ENCODE peak calls at places on chromosomes 13 and 19, in five cellular contexts. I is epithelial cell of prostate, V is cardiac muscle cell, C is ovary, U is heart left ventricle. R is an unnamed sample.

GRCh38 chr19:29724102-29724641 is 9.1 kb upstream of the C19orf12 start:
- DNase-seq in C (no peak), I (no peak), V (peak; percentile 48), U (no peak), R (no peak)

GRCh38 chr13:27011661-27012060 is 159.9 kb downstream of the USP12 start:
- DNase-seq in I (no peak), V (no peak), C (no peak), U (no peak), R (no peak)

GRCh38 chr19:10390652-10391286 is 10.4 kb upstream of the TYK2 start:
- DNase-seq in U (peak; percentile 61), V (peak; percentile 81), C (peak; percentile 68), I (no peak), R (peak; percentile 78)

GRCh38 chr19:23762884-23763711 is 4.4 kb upstream of the ZNF681 start:
- DNase-seq in I (no peak), V (peak; percentile 72), C (peak; percentile 80), U (peak; percentile 80), R (peak; percentile 93)

GRCh38 chr13:111117289-111117688 is 2.2 kb downstream of the ARHGEF7 start:
- DNase-seq in U (no peak), V (no peak), C (no peak), I (no peak), R (no peak)

GRCh38 chr19:45882652-45883585 is 3.0 kb downstream of the IRF2BP1 start:
- DNase-seq in U (peak; percentile 72), C (peak; percentile 86), V (peak; percentile 93), I (no peak), R (peak; percentile 88)

GRCh38 chr19:39352549-39353285 is 10.5 kb downstream of the SAMD4B start:
- DNase-seq in I (no peak), C (no peak), V (no peak), U (no peak), R (no peak)

GRCh38 chr19:10885241-10886169 is 14.2 kb downstream of the CARM1 start:
- DNase-seq in I (no peak), U (no peak), C (no peak), V (no peak), R (no peak)

GRCh38 chr13:79359064-79359463 is 47.0 kb downstream of the RBM26 start:
- DNase-seq in I (no peak), V (no peak), U (no peak), C (no peak), R (no peak)

GRCh38 chr13:96011291-96011875 is 41.8 kb downstream of the UGGT2 start:
- DNase-seq in C (no peak), U (no peak), V (peak; percentile 4), I (no peak), R (no peak)

GRCh38 chr13:89750371-89750770 is 1597.1 kb upstream of the MIR17HG start:
- DNase-seq in I (no peak), U (no peak), C (no peak), V (no peak), R (no peak)

GRCh38 chr13:90591927-90592268 is 755.6 kb upstream of the MIR17HG start:
- DNase-seq in C (no peak), V (no peak), I (no peak), U (no peak), R (no peak)

GRCh38 chr13:60922526-60923231 is 493.0 kb downstream of the PCDH20 start:
- DNase-seq in C (no peak), U (no peak), I (no peak), V (no peak), R (no peak)

GRCh38 chr13:101289764-101290163 is 126.5 kb downstream of the NALCN start:
- DNase-seq in V (peak; percentile 26), U (no peak), I (no peak), C (no peak), R (no peak)

GRCh38 chr13:55820817-55821216 is 1319.9 kb upstream of the PRR20A start:
- DNase-seq in V (no peak), U (no peak), C (no peak), I (no peak), R (no peak)

GRCh38 chr19:35086455-35086854 is 29.2 kb upstream of the FXYD3 start:
- DNase-seq in V (no peak), I (no peak), U (no peak), C (no peak), R (no peak)

GRCh38 chr19:53903055-53903680 is 5.9 kb upstream of the CACNG7 start:
- DNase-seq in I (no peak), C (no peak), V (peak; percentile 56), U (no peak), R (no peak)

GRCh38 chr19:49906879-49907564 is 10.3 kb upstream of the IL4I1 start:
- DNase-seq in U (no peak), V (no peak), C (no peak), I (no peak), R (no peak)

GRCh38 chr19:29086182-29086581 is 126.8 kb downstream of the UQCRFS1 start:
- DNase-seq in V (no peak), C (no peak), U (no peak), I (no peak), R (no peak)

GRCh38 chr19:7916137-7916907 is 1.7 kb downstream of the TGFBR3L start:
- DNase-seq in V (no peak), I (no peak), C (peak; percentile 31), U (no peak), R (no peak)

GRCh38 chr13:111484129-111484925 is 163.9 kb downstream of the TEX29 start:
- DNase-seq in C (no peak), U (no peak), V (no peak), I (no peak), R (peak; percentile 69)

GRCh38 chr13:51643114-51643881 is 59.0 kb downstream of the WDFY2 start:
- DNase-seq in C (no peak), I (peak; percentile 51), U (no peak), V (peak; percentile 85), R (no peak)

GRCh38 chr19:18362934-18363542 is 22.6 kb downstream of the PGPEP1 start:
- DNase-seq in V (peak; percentile 38), I (no peak), C (no peak), U (no peak), R (no peak)

GRCh38 chr19:51735759-51736449 is 12.1 kb upstream of the HAS1 start:
- DNase-seq in V (peak; percentile 97), I (no peak), U (peak; percentile 42), C (no peak), R (peak; percentile 71)

GRCh38 chr19:51740356-51740755 is 11.3 kb downstream of the FPR1 start:
- DNase-seq in I (no peak), V (no peak), U (no peak), C (no peak), R (no peak)

GRCh38 chr19:51739466-51740213 is 12.0 kb downstream of the FPR1 start:
- DNase-seq in U (no peak), I (no peak), C (no peak), V (no peak), R (no peak)

GRCh38 chr19:51733742-51734522 is 10.1 kb upstream of the HAS1 start:
- DNase-seq in U (no peak), V (no peak), C (no peak), I (no peak), R (no peak)

GRCh38 chr19:51737924-51738323 is 13.8 kb downstream of the FPR1 start:
- DNase-seq in V (no peak), I (no peak), C (no peak), U (no peak), R (no peak)
- H3K27ac ChIP-seq in V (no peak overlapping the region), I (no peak overlapping the region), C (no peak overlapping the region), U (no peak overlapping the region), R (no peak overlapping the region)

GRCh38 chr19:2627855-2628254 is 74.6 kb downstream of the GNG7 start:
- DNase-seq in C (no peak), U (no peak), V (no peak), I (peak; percentile 62), R (no peak)

GRCh38 chr19:2628597-2628996 is 73.9 kb downstream of the GNG7 start:
- DNase-seq in V (no peak), I (no peak), C (no peak), U (no peak), R (no peak)

GRCh38 chr19:2625434-2625833 is 77.1 kb downstream of the GNG7 start:
- DNase-seq in U (peak; percentile 40), V (no peak), I (no peak), C (no peak), R (no peak)

GRCh38 chr19:2629491-2630351 is 72.8 kb downstream of the GNG7 start:
- DNase-seq in I (no peak), U (no peak), C (no peak), V (peak; percentile 29), R (no peak)

GRCh38 chr19:2627319-2627829 is 75.1 kb downstream of the GNG7 start:
- DNase-seq in I (peak; percentile 97), U (peak; percentile 62), C (no peak), V (peak; percentile 94), R (peak; percentile 84)
- H3K27ac ChIP-seq in I (peak overlapping the region; percentile 93), U (peak overlapping the region; percentile 79), C (peak overlapping the region; percentile 58), V (no peak overlapping the region), R (peak overlapping the region; percentile 83)

GRCh38 chr13:48434203-48434602 is 21.3 kb upstream of the LPAR6 start:
- DNase-seq in V (no peak), C (no peak), I (no peak), U (no peak), R (no peak)
- H3K27ac ChIP-seq in V (no peak overlapping the region), C (no peak overlapping the region), I (no peak overlapping the region), U (no peak overlapping the region), R (no peak overlapping the region)

DNA sequence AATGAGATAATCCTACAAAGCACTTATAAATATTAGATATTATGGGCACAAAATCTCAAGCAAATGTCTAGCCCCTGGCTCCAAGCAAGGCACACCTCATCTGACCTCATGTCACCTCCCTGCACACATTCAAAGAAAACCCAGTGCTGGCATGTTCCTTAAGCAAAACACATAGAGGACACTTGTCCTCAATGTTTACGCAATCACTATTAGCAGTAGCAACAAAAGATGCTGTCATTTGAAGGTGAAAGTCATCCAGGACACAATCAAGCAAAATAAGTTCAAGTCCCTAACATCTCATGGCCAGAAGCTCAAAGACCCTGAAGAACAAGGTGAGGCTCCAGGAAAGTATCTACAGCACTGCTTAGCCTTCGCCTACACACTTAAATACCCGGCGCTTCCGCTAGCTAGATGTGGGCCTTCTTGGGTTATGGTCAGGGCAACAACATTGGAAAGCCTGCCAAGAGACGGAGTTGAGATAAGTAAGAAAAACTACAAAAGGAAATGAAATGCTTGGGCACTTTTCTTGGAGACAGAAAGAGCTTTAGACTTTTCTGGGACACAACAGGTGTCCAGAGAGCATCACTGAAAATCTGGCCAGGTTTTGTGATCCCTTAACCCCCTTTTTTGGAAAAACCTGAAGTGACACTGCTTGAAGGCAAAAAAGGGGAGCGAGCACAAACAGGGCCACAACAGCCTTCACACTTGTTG is 85.7 kb downstream of the FOXO1 start:
- DNase-seq in I (no peak), C (no peak), U (no peak), V (peak; percentile 28), R (no peak)
- H3K27ac ChIP-seq in I (no peak overlapping the region), C (no peak overlapping the region), U (no peak overlapping the region), V (no peak overlapping the region), R (no peak overlapping the region)

DNA sequence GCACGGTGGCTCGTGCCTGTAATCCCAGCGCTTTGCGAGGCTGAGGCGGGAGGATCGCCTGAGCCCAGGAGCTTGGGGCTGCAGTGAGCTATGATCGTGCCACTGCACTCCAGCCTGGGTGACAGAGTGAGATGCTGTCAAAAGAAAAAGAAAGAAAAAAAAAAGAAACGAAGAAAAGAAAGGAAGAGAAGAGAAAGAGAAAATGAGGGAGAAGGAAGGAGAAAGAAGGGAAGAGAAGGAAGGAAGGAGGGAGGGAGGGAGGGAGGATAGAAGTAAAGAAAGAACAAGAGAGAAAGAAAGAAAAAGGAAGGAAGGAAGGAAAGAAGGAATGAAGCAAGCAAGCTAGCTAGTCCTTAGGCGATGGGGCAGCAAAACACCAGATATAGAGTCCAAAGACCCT is 14.1 kb downstream of the PTPRS start:
- DNase-seq in V (no peak), U (no peak), I (no peak), C (no peak), R (no peak)
- H3K27ac ChIP-seq in V (no peak overlapping the region), U (no peak overlapping the region), I (no peak overlapping the region), C (no peak overlapping the region), R (no peak overlapping the region)